ENCODE peak calls at places on chromosomes 13 and 19, in four cellular contexts. B is astrocyte of the cerebellum, A is pancreas, N is GM12865. W is an unnamed sample.

GRCh38 chr19:15062036-15062435 is 12.8 kb downstream of the CASP14 start:
- DNase-seq in B (no peak), A (no peak), N (no peak), W (no peak)

GRCh38 chr13:97301382-97302095 is 79.4 kb downstream of the MBNL2 start:
- DNase-seq in B (no peak), A (no peak), N (no peak), W (no peak)

GRCh38 chr13:81326913-81327312 is 986.0 kb upstream of the SPRY2 start:
- DNase-seq in B (no peak), A (no peak), N (no peak), W (no peak)

GRCh38 chr19:8486661-8487136 is 15.7 kb downstream of the PRAM1 start:
- DNase-seq in B (no peak), A (no peak), N (no peak), W (no peak)

GRCh38 chr13:113403255-113404104 is 39.5 kb upstream of the GRTP1 start:
- DNase-seq in B (no peak), A (no peak), N (no peak), W (no peak)

GRCh38 chr13:47133024-47133445 is 236.2 kb upstream of the HTR2A start:
- DNase-seq in B (no peak), A (no peak), N (no peak), W (no peak)

GRCh38 chr13:110433014-110433413 is 125.9 kb downstream of the COL4A2 start:
- DNase-seq in B (no peak), A (no peak), N (no peak), W (no peak)

GRCh38 chr19:11581740-11582139 is 4.3 kb upstream of the ACP5 start:
- DNase-seq in B (no peak), A (no peak), N (peak), W (no peak)

GRCh38 chr19:35557539-35558399 is 5.7 kb downstream of the ATP4A start:
- DNase-seq in B (no peak), A (peak), N (peak), W (no peak)

GRCh38 chr19:46718157-46718933 is 1.4 kb upstream of the PRKD2 start:
- DNase-seq in B (no peak), A (no peak), N (peak), W (no peak)

GRCh38 chr13:113562085-113562749 is 22.3 kb upstream of the TFDP1 start:
- DNase-seq in B (peak), A (peak), N (peak), W (peak)

GRCh38 chr13:42035905-42036521 is 12.4 kb upstream of the DGKH start:
- DNase-seq in B (no peak), A (no peak), N (no peak), W (no peak)

DNA sequence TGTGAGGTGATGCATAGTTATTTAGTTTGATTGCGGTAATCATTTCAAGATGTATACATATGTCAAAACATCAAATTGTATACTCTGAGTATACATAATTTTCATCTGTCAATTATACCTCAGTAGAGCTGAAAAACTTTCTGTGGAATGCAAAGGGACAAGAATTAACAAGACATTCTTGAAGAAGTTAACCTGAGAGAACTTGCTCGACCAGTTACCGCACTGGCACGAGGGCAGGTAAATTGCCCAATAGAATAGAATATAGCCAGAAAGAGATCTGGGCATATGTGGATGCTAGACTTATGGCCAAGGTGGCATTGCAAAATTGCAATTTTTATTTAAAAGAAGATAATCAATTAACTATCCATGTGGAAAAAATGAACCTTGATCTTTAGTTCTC is 42.3 kb upstream of the GJB6 start:
- DNase-seq in B (no peak), A (no peak), N (no peak), W (no peak)
- H3K4me3 ChIP-seq in B (no peak), A (no peak), N (no peak), W (no peak)

GRCh38 chr19:40692212-40692551 is 1.7 kb upstream of the NUMBL start:
- DNase-seq in B (no peak), A (no peak), N (no peak), W (no peak)

GRCh38 chr19:40690050-40690698 is at the start of gene NUMBL:
- DNase-seq in B (no peak), A (no peak), N (no peak), W (peak)

GRCh38 chr19:40691421-40692211 is 1.2 kb upstream of the NUMBL start:
- DNase-seq in B (no peak), A (peak), N (no peak), W (peak)

GRCh38 chr19:40689339-40690049 is 957 bp downstream of the NUMBL start:
- DNase-seq in B (no peak), A (peak), N (no peak), W (no peak)

DNA sequence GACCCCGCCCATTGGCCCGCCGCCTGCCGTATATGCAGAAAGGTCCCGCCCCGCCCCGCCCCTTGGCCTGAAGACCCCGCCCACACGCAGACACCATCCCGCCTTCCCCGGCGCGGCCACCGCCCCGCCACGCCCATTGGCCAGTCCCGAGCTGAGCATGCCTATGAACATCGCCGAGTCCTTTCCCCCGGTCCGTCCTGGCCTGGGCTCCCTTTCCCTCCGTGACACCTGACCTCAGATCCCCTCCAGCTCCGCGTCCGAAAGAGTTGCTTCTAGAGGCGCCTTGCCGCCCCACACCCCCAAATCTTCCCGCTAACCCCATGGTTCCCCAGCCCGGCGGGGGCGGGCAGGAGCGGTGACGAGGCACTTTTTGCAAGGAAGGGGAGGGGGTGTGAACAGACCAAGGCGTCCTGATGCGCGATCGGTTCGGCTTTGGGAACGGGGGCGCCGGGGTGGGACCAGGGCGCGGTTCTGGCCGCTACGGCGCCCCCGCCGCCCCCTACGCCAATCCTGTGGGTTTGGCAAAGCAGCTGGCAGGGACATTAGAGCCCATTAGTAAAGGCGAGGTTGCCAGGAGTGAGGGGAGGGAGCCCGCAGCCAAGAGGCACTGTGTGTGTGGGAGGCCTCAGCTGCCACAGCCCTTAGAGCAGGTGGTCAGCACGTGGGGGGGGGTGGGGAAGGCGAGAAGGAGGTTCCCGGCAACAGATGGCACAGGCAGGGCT is 409 bp upstream of the NUMBL start:
- DNase-seq in B (peak), A (peak), N (peak), W (peak)
- TF ChIP-seq CTCF in B (no peak), A (no peak), N (no peak), W (no peak)

DNA sequence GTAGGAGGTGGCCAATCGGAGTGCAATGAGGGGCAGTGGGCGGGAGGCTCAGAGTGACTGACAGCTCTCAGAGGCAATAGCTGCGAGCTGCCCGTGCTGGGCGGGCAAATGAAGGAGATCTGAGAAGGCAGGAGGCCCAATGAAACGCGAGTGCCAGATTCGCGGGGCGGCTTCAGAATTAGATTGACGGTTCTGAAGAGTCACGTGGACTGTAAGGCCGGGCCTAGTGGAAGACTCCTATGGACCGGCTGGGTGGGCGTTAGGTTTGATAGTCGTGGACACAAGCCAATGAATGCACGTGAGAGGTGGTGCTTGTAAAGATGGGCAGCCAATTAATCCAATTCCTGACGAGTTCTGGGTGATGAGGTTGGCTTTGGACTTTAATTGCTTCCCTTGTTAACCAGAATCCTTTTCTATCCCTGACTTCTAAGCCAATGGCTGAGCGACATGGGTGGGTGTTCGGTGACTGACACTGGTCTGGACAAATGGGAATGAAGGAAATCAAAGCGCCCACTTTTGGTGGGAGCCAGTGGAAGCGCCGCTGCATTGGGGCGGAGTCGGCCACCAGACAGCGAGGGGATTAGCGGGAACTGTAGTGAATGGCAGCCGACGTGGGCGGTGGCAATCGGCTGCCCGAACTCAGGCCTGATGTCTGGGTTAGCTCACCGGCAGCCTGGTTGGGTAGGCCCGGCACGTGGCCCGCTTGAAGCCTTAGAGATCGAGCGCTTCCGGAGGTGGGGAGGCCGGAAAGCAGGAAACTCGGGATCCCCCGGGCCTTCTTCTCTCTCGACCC is 524 bp upstream of the KHSRP start:
- DNase-seq in B (peak), A (peak), N (peak), W (peak)
- H3K4me3 ChIP-seq in B (no peak), A (peak), N (peak), W (peak)

DNA sequence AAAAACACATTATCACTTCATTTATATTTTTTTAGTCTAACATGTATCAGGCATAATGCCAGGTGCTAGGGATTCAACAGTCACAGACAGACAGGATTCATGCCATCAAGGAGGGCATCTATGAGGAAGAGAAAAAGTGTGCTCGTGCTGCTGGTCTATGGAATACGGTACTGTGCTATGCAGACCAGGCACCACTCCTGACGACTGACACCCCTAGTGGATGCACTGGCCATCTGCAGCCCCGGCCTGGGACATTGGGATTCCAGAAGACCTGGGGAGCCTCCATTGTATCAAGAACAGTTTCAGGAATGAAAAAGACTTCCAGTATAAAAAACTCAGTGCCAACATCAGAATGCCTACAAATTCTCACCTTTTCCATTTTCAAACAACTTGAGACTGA is 94.0 kb downstream of the KLF12 start:
- DNase-seq in B (no peak), A (no peak), N (peak), W (no peak)
- TF ChIP-seq CTCF in B (peak), A (no peak), N (peak), W (no peak)

DNA sequence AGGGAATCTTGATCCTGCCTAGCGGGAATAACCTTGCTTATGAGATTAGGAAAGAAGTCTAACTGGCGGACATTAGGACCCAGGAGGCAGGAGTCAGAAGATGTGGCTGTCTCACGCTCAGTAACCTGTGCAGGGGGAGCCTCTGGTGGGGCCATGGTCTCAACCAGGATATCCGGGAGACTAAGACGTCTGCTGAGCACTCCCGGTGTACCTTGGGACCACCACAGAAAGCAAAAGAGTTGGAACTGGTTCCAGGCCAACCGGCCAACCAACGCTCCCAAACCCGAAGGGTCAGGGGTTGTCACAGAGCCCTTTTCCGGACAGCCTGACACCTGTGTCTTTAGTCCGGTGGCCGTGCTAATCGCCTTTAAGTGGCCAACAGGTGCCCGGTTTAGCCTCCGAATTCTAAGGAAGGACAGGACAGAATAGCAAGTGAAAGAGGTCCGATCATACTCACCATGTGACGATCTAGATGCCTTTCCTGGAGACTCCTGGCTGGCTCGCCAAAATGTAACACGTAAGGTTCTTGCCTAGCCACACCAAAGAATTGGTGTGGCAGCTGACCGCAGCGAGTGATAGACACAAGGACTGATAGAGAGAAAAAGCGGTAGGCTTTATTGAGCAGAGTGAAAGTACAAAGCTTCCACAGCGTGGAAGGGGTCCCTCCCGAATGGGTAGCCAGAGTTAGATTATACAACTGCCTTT is 103.9 kb upstream of the DIAPH3 start:
- DNase-seq in B (no peak), A (peak), N (no peak), W (no peak)
- H3K4me3 ChIP-seq in B (peak), A (peak), N (no peak), W (peak)

W was measured in uterus.